ENCODE peak calls at places on chromosomes 1 and 21, in six cellular contexts. S is tibial nerve; Z is CD8-positive, alpha-beta T cell; P is adrenal gland; F is hepatocyte; U is uterus. K is an unnamed sample.
A peak's percentile ranks its signal among the peaks of the same experiment; 100 is the strongest.

GRCh38 chr1:177505905-177506590 is 335.3 kb downstream of the BRINP2 start:
- DNase-seq in S (no peak), Z (no peak), P (no peak), F (no peak), U (no peak), K (no peak)

GRCh38 chr1:110200666-110201065 is 9.4 kb upstream of the KCNC4 start:
- DNase-seq in S (no peak), Z (no peak), P (no peak), F (no peak), U (no peak), K (no peak)

GRCh38 chr1:168786476-168787330 is 57.7 kb upstream of the DPT start:
- DNase-seq in S (no peak), Z (no peak), P (no peak), F (no peak), U (no peak), K (no peak)

GRCh38 chr1:53946252-53947171 is at the start of gene LRRC42:
- DNase-seq in S (no peak), Z (no peak), P (no peak), F (peak; percentile 95), U (no peak), K (no peak)

GRCh38 chr1:248841702-248842395 is 3.8 kb downstream of the ZNF672 start:
- DNase-seq in S (peak; percentile 47), Z (no peak), P (peak; percentile 31), F (peak; percentile 54), U (no peak), K (peak; percentile 24)

GRCh38 chr1:30962609-30963508 is 54.3 kb upstream of the SDC3 start:
- DNase-seq in S (no peak), Z (no peak), P (no peak), F (no peak), U (no peak), K (no peak)

GRCh38 chr1:176745945-176746344 is 283.0 kb downstream of the PAPPA2 start:
- DNase-seq in S (no peak), Z (no peak), P (no peak), F (no peak), U (no peak), K (no peak)

GRCh38 chr1:232503497-232503896 is 126.4 kb downstream of the SIPA1L2 start:
- DNase-seq in S (no peak), Z (no peak), P (no peak), F (no peak), U (no peak), K (no peak)

GRCh38 chr21:46559291-46559983 is 45.4 kb downstream of the S100B start:
- DNase-seq in S (no peak), Z (peak; percentile 47), P (peak; percentile 36), F (no peak), U (no peak), K (no peak)

GRCh38 chr1:145858238-145858936 is 494 bp downstream of the PIAS3 start:
- DNase-seq in S (peak; percentile 63), Z (peak; percentile 21), P (peak; percentile 67), F (peak; percentile 73), U (peak; percentile 61), K (peak; percentile 60)

GRCh38 chr1:160053548-160054365 is 16.2 kb downstream of the KCNJ10 start:
- DNase-seq in S (no peak), Z (no peak), P (no peak), F (no peak), U (no peak), K (no peak)

GRCh38 chr21:46298083-46298412 is 11.9 kb downstream of the YBEY start:
- DNase-seq in S (no peak), Z (no peak), P (no peak), F (no peak), U (no peak), K (no peak)

GRCh38 chr1:91400133-91400725 is 4.4 kb downstream of the HFM1 start:
- DNase-seq in S (no peak), Z (no peak), P (no peak), F (no peak), U (no peak), K (no peak)

GRCh38 chr1:5481889-5482288 is 510.3 kb downstream of the NPHP4 start:
- DNase-seq in S (no peak), Z (peak; percentile 19), P (no peak), F (peak; percentile 38), U (no peak), K (no peak)

GRCh38 chr1:226624526-226624925 is 76.0 kb downstream of the STUM start:
- DNase-seq in S (no peak), Z (no peak), P (no peak), F (no peak), U (peak; percentile 6), K (no peak)

GRCh38 chr21:46509760-46510159 is 51.1 kb downstream of the DIP2A start:
- DNase-seq in S (no peak), Z (no peak), P (no peak), F (peak; percentile 52), U (no peak), K (no peak)

DNA sequence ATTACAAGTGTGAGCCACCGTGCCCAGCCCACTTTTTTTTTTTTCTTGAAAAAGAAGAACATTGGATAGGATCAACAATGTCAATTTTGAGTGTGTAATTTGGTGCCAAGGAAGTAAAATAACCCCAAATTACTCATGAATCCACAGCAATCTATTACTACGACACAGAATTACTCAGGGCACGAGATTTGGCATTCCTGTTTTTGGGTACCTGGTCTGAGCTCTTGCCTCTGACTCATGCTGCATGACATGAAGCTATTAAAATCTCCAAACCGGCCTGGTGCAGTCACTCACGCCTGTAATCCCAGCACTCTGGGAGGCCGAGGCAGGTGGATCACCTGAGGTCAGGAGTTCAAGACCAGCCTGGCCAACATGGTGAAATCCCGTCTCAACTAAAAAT is 10.4 kb downstream of the RNF19B start:
- DNase-seq in S (no peak), Z (no peak), P (peak; percentile 44), F (no peak), U (no peak), K (no peak)
- H3K4me1 ChIP-seq in S (no peaks in the 10 kb centered on the region), Z (peaks cover 7% of the 10 kb centered on the region), P (peaks cover 11% of the 10 kb centered on the region), F (peaks cover 5% of the 10 kb centered on the region), U (peaks cover 7% of the 10 kb centered on the region), K (peaks cover 14% of the 10 kb centered on the region)

GRCh38 chr1:107804134-107804533 is 160.8 kb downstream of the VAV3 start:
- DNase-seq in S (no peak), Z (no peak), P (no peak), F (no peak), U (no peak), K (no peak)
- H3K27ac ChIP-seq in S (no peak overlapping the region), Z (no peak overlapping the region), P (no peak overlapping the region), F (no peak overlapping the region), U (no peak overlapping the region), K (no peak overlapping the region)

GRCh38 chr1:227897704-227898438 is 49.9 kb downstream of the WNT9A start:
- DNase-seq in S (no peak), Z (no peak), P (peak; percentile 1), F (no peak), U (no peak), K (no peak)

GRCh38 chr1:227894831-227895451 is 52.8 kb downstream of the WNT9A start:
- DNase-seq in S (no peak), Z (no peak), P (no peak), F (no peak), U (peak; percentile 9), K (peak; percentile 31)

GRCh38 chr1:227894306-227894721 is 53.4 kb downstream of the WNT9A start:
- DNase-seq in S (no peak), Z (no peak), P (no peak), F (no peak), U (peak; percentile 9), K (peak; percentile 36)

GRCh38 chr1:227896710-227897655 is 50.7 kb downstream of the WNT9A start:
- DNase-seq in S (no peak), Z (no peak), P (peak; percentile 4), F (no peak), U (peak; percentile 10), K (peak; percentile 33)

DNA sequence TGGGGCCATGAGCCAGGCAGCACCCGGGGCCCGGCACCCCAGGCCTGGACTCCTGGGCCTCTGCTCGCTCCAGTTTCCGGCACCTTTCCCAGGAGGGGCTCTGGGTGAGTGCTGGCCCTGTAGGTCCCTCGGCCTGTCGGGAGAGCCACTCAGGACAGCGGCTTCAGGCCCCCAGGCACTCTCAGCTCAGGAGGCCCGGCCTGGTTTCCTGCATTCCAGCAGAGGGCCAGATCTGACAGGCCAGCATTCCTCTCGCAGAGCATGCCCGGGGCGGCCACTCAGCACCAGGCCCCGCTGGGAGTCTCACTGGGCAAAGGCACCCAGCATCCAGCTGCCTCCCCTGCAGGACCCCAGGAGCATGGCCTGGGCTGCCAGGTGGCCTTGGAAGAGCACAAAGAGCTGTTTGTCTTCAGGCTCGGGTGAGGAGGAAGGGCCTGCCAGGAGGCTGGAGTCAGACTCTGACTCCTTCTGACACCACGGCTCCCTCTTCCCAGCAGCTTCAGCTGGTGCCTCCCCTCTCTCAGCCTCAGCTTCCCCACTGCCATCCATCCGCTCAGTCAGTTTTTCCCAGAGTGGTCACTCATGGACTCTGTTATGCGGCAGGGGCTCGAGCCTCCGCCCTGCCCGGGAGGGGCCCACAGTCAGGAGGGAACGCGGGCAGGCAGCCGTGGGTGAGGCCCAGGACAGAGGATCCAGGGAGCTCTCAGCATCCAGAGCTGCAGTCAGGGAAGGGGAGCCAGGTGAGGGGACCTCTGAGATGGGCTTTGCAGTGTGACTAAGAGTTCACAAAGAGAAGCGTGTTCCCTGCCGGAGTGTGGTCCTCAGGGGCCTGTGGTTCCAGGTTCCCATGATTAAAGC is 51.7 kb downstream of the WNT9A start:
- DNase-seq in S (no peak), Z (no peak), P (no peak), F (no peak), U (peak; percentile 12), K (peak; percentile 63)
- H3K4me1 ChIP-seq in S (no peaks in the 10 kb centered on the region), Z (no peaks in the 10 kb centered on the region), P (no peaks in the 10 kb centered on the region), F (peaks cover 16% of the 10 kb centered on the region), U (no peaks in the 10 kb centered on the region), K (peaks cover 31% of the 10 kb centered on the region)

DNA sequence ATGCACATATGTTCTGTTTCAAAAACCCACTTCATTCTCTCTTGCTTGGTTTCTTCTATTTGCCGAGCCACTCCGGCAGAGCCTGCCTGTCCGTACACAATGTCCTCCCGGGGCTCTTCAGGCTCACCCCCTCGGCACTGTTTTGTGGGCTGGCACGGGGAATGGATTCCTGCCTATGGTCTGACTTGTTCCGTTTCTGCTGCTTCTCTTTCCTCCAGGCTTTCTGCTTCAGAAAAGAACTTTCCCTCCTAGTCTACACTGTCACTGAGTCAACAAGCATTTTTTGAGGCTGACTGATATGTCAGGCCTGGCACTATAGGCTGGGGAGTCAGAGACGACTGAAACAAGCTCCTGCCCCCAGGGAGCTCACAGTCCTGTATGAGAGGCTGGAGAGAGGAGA is 28.4 kb upstream of the SARS1 start:
- DNase-seq in S (no peak), Z (no peak), P (no peak), F (no peak), U (no peak), K (no peak)
- H3K27ac ChIP-seq in S (no peak overlapping the region), Z (no peak overlapping the region), P (no peak overlapping the region), F (no peak overlapping the region), U (no peak overlapping the region), K (no peak overlapping the region)

DNA sequence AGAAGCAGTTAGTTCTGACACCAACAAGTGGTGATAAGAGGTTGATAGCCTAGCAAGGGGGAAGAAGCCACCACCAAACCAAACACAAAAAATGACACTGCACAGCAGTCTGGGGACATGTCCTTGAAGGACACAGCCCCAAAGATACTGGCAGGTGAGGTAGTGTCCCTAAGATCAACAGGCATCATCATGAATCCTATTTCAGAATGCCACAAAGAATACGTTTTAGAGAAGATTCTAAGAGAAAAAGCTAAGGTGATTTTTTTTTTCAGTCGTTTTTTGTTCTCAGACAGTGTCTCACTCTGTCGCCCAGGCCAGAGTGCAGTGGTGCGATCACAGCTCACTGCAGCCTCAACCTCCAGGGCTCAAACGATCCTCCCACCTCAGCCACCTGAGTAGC is 19.6 kb downstream of the MTHFR start:
- DNase-seq in S (no peak), Z (no peak), P (no peak), F (no peak), U (no peak), K (no peak)
- H3K4me1 ChIP-seq in S (no peaks in the 10 kb centered on the region), Z (peaks cover 12% of the 10 kb centered on the region), P (peaks cover 68% of the 10 kb centered on the region), F (peaks cover 34% of the 10 kb centered on the region), U (no peaks in the 10 kb centered on the region), K (peaks cover 30% of the 10 kb centered on the region)

K was measured in SJSA1.